ENCODE peak calls at places on chromosome 13, in four cellular contexts. N is A549, L is K562, Q is HepG2. Z is an unnamed sample.

GRCh38 chr13:61078976-61079770 is 336.5 kb downstream of the PCDH20 start:
- DNase-seq in N (no peak), Q (no peak), L (no peak), Z (no peak)

GRCh38 chr13:35994131-35994966 is 136.8 kb downstream of the DCLK1 start:
- DNase-seq in Q (no peak), N (no peak), L (no peak), Z (no peak)

GRCh38 chr13:80873589-80873988 is 532.7 kb upstream of the SPRY2 start:
- DNase-seq in L (no peak), Q (no peak), N (no peak), Z (peak)

GRCh38 chr13:114229486-114229885 is 5.2 kb upstream of the CDC16 start:
- DNase-seq in Q (no peak), N (no peak), L (no peak), Z (no peak)

GRCh38 chr13:114063545-114064515 is 68.6 kb downstream of the RASA3 start:
- DNase-seq in L (peak), Q (no peak), N (peak), Z (no peak)

GRCh38 chr13:113963376-113963775 is 10.5 kb downstream of the C13orf46 start:
- DNase-seq in Q (no peak), N (no peak), L (no peak), Z (no peak)

GRCh38 chr13:45401306-45401705 is 16.9 kb downstream of the SLC25A30 start:
- DNase-seq in L (no peak), N (no peak), Q (no peak), Z (no peak)

GRCh38 chr13:99031725-99032298 is 53.9 kb upstream of the DOCK9 start:
- DNase-seq in N (no peak), L (no peak), Q (no peak), Z (no peak)

GRCh38 chr13:105702441-105702840 is 833.0 kb downstream of the EFNB2 start:
- DNase-seq in N (no peak), Q (no peak), L (no peak), Z (no peak)

GRCh38 chr13:84574851-84575250 is 692.6 kb upstream of the SLITRK1 start:
- DNase-seq in L (no peak), Q (no peak), N (peak), Z (no peak)

DNA sequence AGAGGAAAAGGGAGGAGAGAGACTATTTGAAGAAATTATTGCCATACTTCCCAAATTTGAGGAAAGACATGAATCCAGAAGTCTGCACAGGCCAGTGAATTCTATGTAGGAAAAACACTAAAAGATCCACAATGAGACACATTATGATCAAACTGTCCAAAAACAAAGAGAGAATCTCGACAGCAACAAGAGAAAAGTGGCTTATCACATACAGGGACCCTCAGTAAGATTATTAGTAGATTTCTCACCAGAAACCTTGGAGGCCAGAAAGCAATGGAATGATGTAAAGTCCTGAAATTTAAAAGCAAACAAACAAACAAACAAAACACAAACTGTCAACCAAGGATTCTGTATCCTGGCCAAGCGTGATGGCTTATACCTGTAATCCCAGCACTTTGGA is 55.7 kb upstream of the IL17D start:
- DNase-seq in Q (no peak), L (no peak), N (no peak), Z (no peak)
- TF ChIP-seq POLR2AphosphoS2 in Q (no peak), L (no peak), N (no peak), Z (no peak)

DNA sequence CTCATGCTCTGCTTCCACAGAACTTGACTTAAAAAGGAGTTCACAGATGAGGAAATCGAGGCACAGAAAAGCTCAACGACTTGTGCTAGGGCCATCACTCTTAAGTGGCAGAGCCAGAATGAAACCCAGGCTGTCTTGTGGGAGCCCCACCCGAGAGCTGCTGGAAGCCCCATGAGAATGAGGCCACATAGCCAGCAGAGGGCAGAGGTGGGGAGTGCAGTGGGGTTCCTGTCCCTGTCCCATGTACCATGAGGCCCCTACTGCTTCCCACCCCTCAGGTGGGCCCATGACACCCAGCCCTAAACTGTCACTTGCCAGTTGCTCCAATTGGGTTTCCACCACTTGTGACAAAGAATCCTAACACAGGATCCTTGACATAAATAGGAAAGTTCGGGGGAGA is 175.9 kb downstream of the IRS2 start:
- DNase-seq in N (peak), L (peak), Q (no peak), Z (no peak)
- TF ChIP-seq POLR2AphosphoS2 in N (no peak), L (no peak), Q (no peak), Z (no peak)

GRCh38 chr13:32823597-32823996 is 192.6 kb upstream of the KL start:
- DNase-seq in N (no peak), Q (no peak), L (no peak), Z (no peak)
- TF ChIP-seq POLR2AphosphoS2 in N (no peak), Q (no peak), L (no peak), Z (no peak)

GRCh38 chr13:79582896-79583295 is 101.9 kb downstream of the NDFIP2 start:
- DNase-seq in Q (no peak), L (no peak), N (no peak), Z (no peak)

GRCh38 chr13:79585033-79585432 is 104.1 kb downstream of the NDFIP2 start:
- DNase-seq in L (no peak), Q (no peak), N (no peak), Z (no peak)

GRCh38 chr13:79581870-79582315 is 100.9 kb downstream of the NDFIP2 start:
- DNase-seq in Q (no peak), L (no peak), N (no peak), Z (no peak)
- TF ChIP-seq POLR2AphosphoS2 in Q (no peak), L (no peak), N (no peak), Z (no peak)

GRCh38 chr13:41919031-41919740 is 41.7 kb downstream of the VWA8 start:
- DNase-seq in N (no peak), L (no peak), Q (no peak), Z (no peak)
- TF ChIP-seq POLR2AphosphoS2 in N (no peak), L (no peak), Q (no peak), Z (no peak)

DNA sequence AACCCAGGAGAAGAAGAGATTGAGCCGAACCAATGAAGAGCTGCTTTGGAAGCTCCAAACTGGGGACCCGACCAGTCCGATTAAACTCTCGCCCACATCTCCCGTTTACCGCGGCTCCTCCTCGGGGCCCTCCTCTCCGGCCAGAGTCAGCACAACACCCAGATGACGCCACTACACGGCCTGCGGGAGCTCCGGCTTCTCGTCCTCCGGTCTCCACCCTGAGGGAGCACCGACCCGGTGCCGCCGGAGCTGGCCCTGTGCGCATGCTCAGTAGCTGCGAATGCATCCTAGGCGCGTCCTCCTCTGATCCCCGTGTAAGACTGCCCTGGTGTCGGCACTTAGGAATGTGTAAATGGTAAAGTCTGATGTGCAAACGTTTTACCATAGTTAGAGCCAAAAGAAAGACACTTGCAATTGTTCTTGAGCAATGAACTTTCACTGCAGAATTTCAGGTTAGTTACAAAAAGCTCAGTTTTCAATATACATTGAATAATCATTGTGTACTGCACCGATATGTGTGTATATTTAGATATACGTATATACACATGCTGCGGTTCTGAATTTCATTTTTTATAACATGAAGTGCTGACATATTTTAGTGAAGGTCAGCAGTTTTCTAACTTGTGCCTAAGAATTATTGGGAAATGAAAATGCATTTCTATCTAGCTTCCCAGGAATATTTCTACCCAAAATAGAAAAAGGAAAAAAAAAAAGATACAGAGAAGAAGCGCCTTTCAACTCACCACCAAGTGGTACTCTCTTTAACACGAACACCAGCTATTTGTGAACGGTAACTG is 92.2 kb downstream of the SLC7A1 start:
- DNase-seq in N (no peak), L (peak), Q (no peak), Z (no peak)
- TF ChIP-seq POLR2AphosphoS2 in N (no peak), L (no peak), Q (no peak), Z (no peak)

GRCh38 chr13:69935043-69935442 is 172.6 kb upstream of the ATXN8OS start:
- DNase-seq in N (peak), L (no peak), Q (peak), Z (no peak)
- TF ChIP-seq POLR2AphosphoS2 in N (no peak), L (no peak), Q (no peak), Z (no peak)

GRCh38 chr13:33509642-33510229 is 224.2 kb upstream of the STARD13 start:
- DNase-seq in N (peak), Q (no peak), L (no peak), Z (no peak)
- TF ChIP-seq POLR2AphosphoS2 in N (no peak), Q (no peak), L (no peak), Z (no peak)